ENCODE peak calls at places on chromosomes 12 and 14, in seven cellular contexts. G, N, A, Y, K, M and S are unnamed samples. For H3K4me1, the result is how much of the 10 kb centered on the place peaks cover.

GRCh38 chr14:53273671-53274072 is 120.5 kb upstream of the DDHD1 start:
- DNase-seq in G (no peak), N (peak), A (no peak), Y (no peak), K (no peak), M (no peak), S (no peak)

GRCh38 chr14:61077946-61078738 is 97.1 kb downstream of the SLC38A6 start:
- DNase-seq in G (no peak), N (peak), A (no peak), Y (no peak), K (no peak), M (no peak), S (no peak)

GRCh38 chr14:81147140-81147897 is 73.4 kb downstream of the GTF2A1 start:
- DNase-seq in G (no peak), N (no peak), A (no peak), Y (no peak), K (no peak), M (no peak), S (no peak)

GRCh38 chr12:64610660-64611429 is 550 bp downstream of the RASSF3 start:
- DNase-seq in G (peak), N (peak), A (peak), Y (peak), K (peak), M (peak), S (peak)

GRCh38 chr14:94932589-94932988 is 162.7 kb upstream of the GSC start:
- DNase-seq in G (no peak), N (no peak), A (no peak), Y (no peak), K (no peak), M (no peak), S (no peak)

GRCh38 chr14:100882991-100883788 is 20.3 kb downstream of the RTL1 start:
- DNase-seq in G (no peak), N (no peak), A (no peak), Y (no peak), K (no peak), M (no peak), S (no peak)

GRCh38 chr14:94460631-94461416 is 8.2 kb upstream of the SERPINA11 start:
- DNase-seq in G (no peak), N (no peak), A (no peak), Y (no peak), K (no peak), M (no peak), S (no peak)

GRCh38 chr12:90510948-90511347 is 444.0 kb downstream of the CCER1 start:
- DNase-seq in G (no peak), N (peak), A (no peak), Y (no peak), K (no peak), M (no peak), S (no peak)

GRCh38 chr12:43306066-43306465 is 245.9 kb downstream of the ADAMTS20 start:
- DNase-seq in G (peak), N (peak), A (no peak), Y (no peak), K (no peak), M (no peak), S (no peak)

GRCh38 chr14:62017651-62018230 is 255.5 kb downstream of the SNAPC1 start:
- DNase-seq in G (no peak), N (no peak), A (no peak), Y (no peak), K (no peak), M (no peak), S (no peak)

GRCh38 chr14:88821378-88821777 is 3.1 kb upstream of the TTC8 start:
- DNase-seq in G (no peak), N (no peak), A (no peak), Y (no peak), K (no peak), M (no peak), S (no peak)

GRCh38 chr12:120625557-120626419 is 14.6 kb upstream of the CABP1 start:
- DNase-seq in G (no peak), N (no peak), A (no peak), Y (peak), K (no peak), M (no peak), S (no peak)

GRCh38 chr14:103847954-103848719 is 762 bp upstream of the PPP1R13B start:
- DNase-seq in G (peak), N (peak), A (peak), Y (peak), K (peak), M (peak), S (peak)

GRCh38 chr12:14930299-14930698 is 8.0 kb downstream of the ERP27 start:
- DNase-seq in G (no peak), N (no peak), A (no peak), Y (no peak), K (no peak), M (no peak), S (no peak)

GRCh38 chr12:32568241-32568640 is 110.9 kb upstream of the DNM1L start:
- DNase-seq in G (no peak), N (peak), A (no peak), Y (no peak), K (no peak), M (no peak), S (no peak)

GRCh38 chr12:70549340-70550179 is 87.7 kb downstream of the PTPRB start:
- DNase-seq in G (no peak), N (peak), A (no peak), Y (no peak), K (no peak), M (no peak), S (no peak)

GRCh38 chr12:99444859-99445316 is 202.7 kb upstream of the GARIN6 start:
- DNase-seq in G (no peak), N (peak), A (no peak), Y (no peak), K (no peak), M (no peak), S (no peak)

GRCh38 chr12:8698830-8699330 is 1.1 kb downstream of the RIMKLB start:
- DNase-seq in G (no peak), N (peak), A (no peak), Y (no peak), K (no peak), M (no peak), S (no peak)

GRCh38 chr14:56224691-56225681 is 106.8 kb downstream of the PELI2 start:
- DNase-seq in G (no peak), N (no peak), A (no peak), Y (no peak), K (no peak), M (no peak), S (no peak)

GRCh38 chr12:84455598-84455997 is 457.0 kb downstream of the SLC6A15 start:
- DNase-seq in G (no peak), N (no peak), A (no peak), Y (no peak), K (no peak), M (no peak), S (no peak)

GRCh38 chr12:86256169-86256568 is at the start of gene MGAT4C:
- DNase-seq in G (no peak), N (no peak), A (peak), Y (peak), K (no peak), M (no peak), S (no peak)

GRCh38 chr12:82728710-82729109 is 42.0 kb downstream of the TMTC2 start:
- DNase-seq in G (peak), N (no peak), A (no peak), Y (no peak), K (no peak), M (no peak), S (no peak)

GRCh38 chr12:3034067-3034750 is 43.0 kb upstream of the TSPAN9 start:
- DNase-seq in G (peak), N (peak), A (peak), Y (peak), K (no peak), M (no peak), S (peak)

GRCh38 chr14:74983343-74983742 is 19.4 kb upstream of the EIF2B2 start:
- DNase-seq in G (no peak), N (no peak), A (no peak), Y (no peak), K (no peak), M (no peak), S (no peak)

GRCh38 chr12:3200779-3201738 is 123.9 kb downstream of the TSPAN9 start:
- DNase-seq in G (no peak), N (no peak), A (peak), Y (peak), K (no peak), M (no peak), S (no peak)

GRCh38 chr12:30613119-30613830 is 82.4 kb downstream of the IPO8 start:
- DNase-seq in G (no peak), N (peak), A (no peak), Y (peak), K (no peak), M (no peak), S (no peak)

GRCh38 chr14:96146131-96146771 is 58.4 kb upstream of the BDKRB2 start:
- DNase-seq in G (peak), N (peak), A (no peak), Y (no peak), K (no peak), M (no peak), S (no peak)

GRCh38 chr12:12039897-12040296 is 30.8 kb upstream of the BCL2L14 start:
- DNase-seq in G (no peak), N (no peak), A (no peak), Y (no peak), K (no peak), M (no peak), S (no peak)

GRCh38 chr14:65838565-65838964 is 426.0 kb downstream of the FUT8 start:
- DNase-seq in G (no peak), N (no peak), A (no peak), Y (no peak), K (no peak), M (no peak), S (no peak)

GRCh38 chr12:107178776-107179175 is 85.4 kb upstream of the CRY1 start:
- DNase-seq in G (no peak), N (no peak), A (no peak), Y (no peak), K (no peak), M (no peak), S (no peak)

GRCh38 chr14:49634547-49635334 is at the start of gene DNAAF2:
- DNase-seq in G (peak), N (peak), A (peak), Y (peak), K (peak), M (peak), S (peak)

GRCh38 chr14:39491134-39491541 is 58.9 kb upstream of the FBXO33 start:
- DNase-seq in G (no peak), N (peak), A (peak), Y (peak), K (no peak), M (no peak), S (no peak)

GRCh38 chr12:109552971-109553370 is 20.3 kb downstream of the MMAB start:
- DNase-seq in G (no peak), N (no peak), A (no peak), Y (no peak), K (no peak), M (no peak), S (no peak)

GRCh38 chr12:109548258-109548657 is 25.0 kb downstream of the MMAB start:
- DNase-seq in G (no peak), N (no peak), A (no peak), Y (no peak), K (no peak), M (no peak), S (no peak)

GRCh38 chr12:109551108-109551507 is 22.2 kb downstream of the MMAB start:
- DNase-seq in G (no peak), N (no peak), A (no peak), Y (no peak), K (no peak), M (no peak), S (no peak)

GRCh38 chr12:109549613-109550309 is 23.5 kb downstream of the MMAB start:
- DNase-seq in G (no peak), N (no peak), A (no peak), Y (peak), K (no peak), M (no peak), S (no peak)

DNA sequence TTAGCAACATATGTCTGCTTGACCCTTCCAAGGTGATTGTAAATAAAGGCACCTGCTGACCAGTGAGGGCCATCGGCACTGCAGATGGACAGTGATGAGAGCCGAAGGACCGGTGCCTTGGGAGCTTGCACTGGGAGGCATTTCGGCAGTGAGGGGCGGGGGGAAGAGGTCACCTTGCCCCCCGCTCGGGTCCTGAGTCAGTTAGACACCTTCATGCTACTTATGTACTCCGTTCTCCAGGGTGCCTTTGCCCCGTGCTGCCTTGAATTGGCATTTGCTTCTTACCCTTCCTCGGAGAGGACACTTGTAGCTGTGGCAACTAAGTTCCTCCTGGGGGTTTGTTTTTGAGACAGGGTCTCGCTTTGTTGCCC is 23.0 kb downstream of the MMAB start:
- DNase-seq in G (no peak), N (no peak), A (no peak), Y (no peak), K (no peak), M (no peak), S (peak)
- H3K4me1 ChIP-seq in G (under half), N (under half), A (under half), Y (under half), K (under half), M (under half), S (under half)

DNA sequence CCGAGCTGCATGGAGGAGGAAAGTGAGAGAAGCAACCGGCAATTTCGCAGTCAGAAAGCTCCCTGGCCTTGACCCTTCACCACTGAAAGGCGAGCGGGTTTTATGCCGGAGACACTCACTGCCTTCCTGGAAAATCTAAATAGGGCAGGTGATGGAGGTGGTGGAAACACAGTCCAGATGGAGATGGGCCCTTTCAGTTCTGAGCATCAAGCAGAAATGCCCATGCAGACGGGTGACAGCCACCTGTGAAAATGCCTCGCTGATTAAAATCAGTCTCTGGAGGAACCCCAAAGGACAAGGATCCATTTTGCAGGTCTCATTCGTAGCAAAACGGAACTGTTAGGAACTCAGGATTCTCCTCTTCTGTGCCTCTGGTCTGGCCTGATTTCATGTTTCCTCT is 74.2 kb downstream of the FZD10 start:
- DNase-seq in G (no peak), N (no peak), A (no peak), Y (no peak), K (no peak), M (no peak), S (no peak)
- H3K27ac ChIP-seq in G (no peak), N (no peak), A (no peak), Y (no peak), K (no peak), M (no peak), S (no peak)

GRCh38 chr12:49961111-49961922 is at the start of gene AQP5:
- DNase-seq in G (no peak), N (peak), A (peak), Y (peak), K (no peak), M (no peak), S (no peak)

GRCh38 chr12:49959570-49960473 is 1.9 kb upstream of the AQP5 start:
- DNase-seq in G (no peak), N (no peak), A (peak), Y (peak), K (no peak), M (no peak), S (no peak)

GRCh38 chr12:49961993-49962764 is 507 bp downstream of the AQP5 start:
- DNase-seq in G (no peak), N (no peak), A (no peak), Y (peak), K (no peak), M (no peak), S (no peak)

GRCh38 chr12:49962861-49963765 is 1.4 kb downstream of the AQP5 start:
- DNase-seq in G (no peak), N (peak), A (no peak), Y (peak), K (peak), M (no peak), S (peak)

DNA sequence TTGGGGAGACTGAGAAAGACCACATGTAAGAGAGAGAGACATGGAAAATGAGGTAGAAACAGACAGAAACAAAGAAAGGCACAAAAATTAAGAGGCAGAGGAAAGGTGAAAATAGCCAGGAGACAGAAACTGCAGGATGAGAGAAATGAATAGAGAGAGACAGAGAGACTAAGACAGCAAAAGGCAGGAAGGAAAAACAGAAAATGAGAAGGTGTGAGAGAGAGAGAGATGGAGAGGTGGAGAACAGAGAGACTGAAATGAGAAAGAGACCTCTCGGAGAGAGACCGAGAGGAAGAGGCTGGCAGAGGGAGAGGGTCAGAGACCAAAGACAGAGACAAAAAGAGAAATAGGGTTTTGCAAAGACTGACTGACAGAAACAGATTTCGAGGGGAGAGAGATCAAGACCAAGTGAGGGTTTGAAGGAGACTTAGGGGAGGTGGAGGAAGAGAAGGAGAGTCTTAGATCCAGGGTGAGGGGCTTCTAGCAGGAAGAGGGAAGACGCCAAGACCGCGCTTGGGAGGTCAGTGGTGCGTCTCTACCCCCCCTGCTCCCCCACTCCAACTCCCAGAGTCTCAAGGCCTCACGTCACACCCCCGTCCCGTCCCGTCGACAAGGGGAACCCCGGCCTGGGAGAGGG is 1.1 kb upstream of the AQP5 start:
- DNase-seq in G (no peak), N (no peak), A (no peak), Y (no peak), K (no peak), M (no peak), S (no peak)
- H3K4me1 ChIP-seq in G (under half), N (under half), A (under half), Y (under half), K (under half), M (under half), S (under half)

DNA sequence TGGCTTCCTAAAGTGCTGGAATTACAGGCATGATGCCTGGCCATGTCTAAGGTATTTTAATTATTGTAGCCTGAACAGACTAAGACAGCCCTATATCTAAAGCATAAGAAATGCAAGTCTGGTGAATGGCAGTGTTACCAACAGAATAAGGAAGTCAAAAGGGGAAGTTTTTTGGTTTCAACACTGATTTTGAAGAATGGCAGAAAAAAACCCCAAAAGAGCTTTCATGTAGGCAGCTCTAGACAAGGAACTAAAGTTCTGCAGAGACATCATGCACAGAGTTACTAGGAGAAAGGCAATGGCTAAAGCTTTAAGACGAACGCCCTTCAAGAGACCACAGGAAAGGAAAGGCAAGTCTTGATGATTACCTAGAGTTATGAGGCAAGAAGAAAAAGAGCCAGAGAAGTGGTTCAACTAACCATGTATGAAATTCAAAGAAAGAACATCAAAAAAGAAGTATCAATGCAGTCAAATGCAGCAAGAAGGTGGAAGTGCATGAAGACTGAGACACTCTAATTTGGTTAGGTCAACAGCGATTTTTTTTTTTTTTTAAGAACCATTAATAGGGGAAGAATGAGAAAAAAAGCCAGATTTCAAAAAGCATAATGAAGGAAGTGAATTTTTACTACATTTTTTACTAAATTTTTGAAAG is 50.8 kb downstream of the RPS6KA5 start:
- DNase-seq in G (no peak), N (no peak), A (no peak), Y (no peak), K (no peak), M (no peak), S (no peak)
- H3K27ac ChIP-seq in G (peak), N (no peak), A (no peak), Y (no peak), K (no peak), M (no peak), S (no peak)

GRCh38 chr12:116201359-116201758 is 76.1 kb downstream of the MED13L start:
- DNase-seq in G (no peak), N (no peak), A (no peak), Y (no peak), K (no peak), M (no peak), S (no peak)
- H3K4me1 ChIP-seq in G (half or more), N (under half), A (half or more), Y (under half), K (half or more), M (under half), S (half or more)

GRCh38 chr12:21526721-21527345 is 737 bp downstream of the SPX start:
- DNase-seq in G (no peak), N (no peak), A (no peak), Y (no peak), K (no peak), M (no peak), S (no peak)
- H3K27ac ChIP-seq in G (peak), N (no peak), A (no peak), Y (no peak), K (no peak), M (no peak), S (peak)

DNA sequence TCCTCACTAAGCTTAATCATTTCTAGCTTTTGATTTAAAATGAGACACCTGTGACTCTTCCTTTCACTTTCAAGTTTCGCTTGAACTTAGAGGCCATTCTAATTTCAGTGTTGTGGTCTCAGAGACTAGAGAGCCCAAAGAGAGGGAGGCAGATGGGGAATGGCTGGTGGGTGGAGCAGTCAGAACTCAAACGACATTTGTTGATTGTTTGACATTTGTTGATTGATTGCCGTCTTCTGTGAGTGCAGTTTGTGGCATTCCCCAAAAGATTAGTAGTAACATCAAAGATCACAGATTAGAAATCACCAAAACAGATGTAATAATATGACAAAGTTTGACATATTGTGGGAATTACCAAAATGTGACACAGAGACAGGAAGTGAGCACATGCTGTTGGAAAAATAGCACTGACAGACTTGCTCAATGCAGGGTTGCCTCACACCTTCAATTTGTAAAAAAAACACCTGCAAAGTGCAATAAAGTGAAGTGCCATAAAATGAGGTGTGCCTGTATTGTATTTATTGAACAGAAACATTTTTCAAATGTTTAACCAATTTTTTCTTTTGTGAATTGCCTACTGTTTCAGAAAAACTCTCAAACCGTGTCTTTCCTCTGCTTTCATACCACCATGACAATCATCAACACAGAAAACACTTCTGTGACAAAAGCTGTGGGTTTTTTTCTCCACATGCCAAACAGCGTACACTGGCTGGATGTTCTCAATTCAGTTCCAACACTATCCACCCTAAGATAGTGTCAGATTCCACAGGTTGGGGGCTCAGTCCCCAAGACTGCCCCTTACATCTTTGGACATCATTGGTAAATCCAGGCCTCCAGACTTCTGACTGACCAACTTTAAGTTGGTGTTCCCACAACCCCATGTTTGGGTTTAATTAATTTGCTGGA is 376.3 kb upstream of the RGS6 start:
- DNase-seq in G (no peak), N (peak), A (no peak), Y (no peak), K (no peak), M (peak), S (no peak)
- H3K4me1 ChIP-seq in G (under half), N (under half), A (under half), Y (under half), K (under half), M (under half), S (under half)